ENCODE peak calls at places on chromosome 19, in eight cellular contexts. One of them, this sample, is unnamed.

GRCh38 chr19:39070888-39071287 is 13.3 kb upstream of the ACP7 start:
- DNase-seq in Caco-2: no peak
- DNase-seq in HAP-1: no peak
- DNase-seq in A549: no peak
- DNase-seq in mucosa of descending colon: no peak
- DNase-seq in ovary: no peak
- DNase-seq in Peyer's patch: no peak
- DNase-seq in GM23248: peak; percentile 28
- DNase-seq in this sample: no peak

GRCh38 chr19:44731622-44732021 is 16.9 kb upstream of the BCL3 start:
- DNase-seq in Caco-2: no peak
- DNase-seq in HAP-1: no peak
- DNase-seq in A549: no peak
- DNase-seq in mucosa of descending colon: no peak
- DNase-seq in ovary: no peak
- DNase-seq in Peyer's patch: no peak
- DNase-seq in GM23248: no peak
- DNase-seq in this sample: no peak

GRCh38 chr19:43362179-43362578 is 8.7 kb downstream of the CD177 start:
- DNase-seq in Caco-2: no peak
- DNase-seq in HAP-1: no peak
- DNase-seq in A549: no peak
- DNase-seq in mucosa of descending colon: no peak
- DNase-seq in ovary: no peak
- DNase-seq in Peyer's patch: no peak
- DNase-seq in GM23248: peak; percentile 40
- DNase-seq in this sample: no peak

GRCh38 chr19:24046550-24046949 is 40.4 kb upstream of the ZNF254 start:
- DNase-seq in Caco-2: no peak
- DNase-seq in HAP-1: no peak
- DNase-seq in A549: no peak
- DNase-seq in mucosa of descending colon: no peak
- DNase-seq in ovary: no peak
- DNase-seq in Peyer's patch: no peak
- DNase-seq in GM23248: no peak
- DNase-seq in this sample: no peak

GRCh38 chr19:42440357-42441046 is 2.2 kb downstream of the CXCL17 start:
- DNase-seq in Caco-2: peak; percentile 82
- DNase-seq in HAP-1: peak; percentile 90
- DNase-seq in A549: peak; percentile 95
- DNase-seq in mucosa of descending colon: peak; percentile 88
- DNase-seq in ovary: peak; percentile 47
- DNase-seq in Peyer's patch: peak; percentile 72
- DNase-seq in GM23248: peak; percentile 89
- DNase-seq in this sample: peak; percentile 85

GRCh38 chr19:43780706-43781525 is at the start of gene KCNN4:
- DNase-seq in Caco-2: no peak
- DNase-seq in HAP-1: no peak
- DNase-seq in A549: peak; percentile 77
- DNase-seq in mucosa of descending colon: peak; percentile 84
- DNase-seq in ovary: no peak
- DNase-seq in Peyer's patch: peak; percentile 86
- DNase-seq in GM23248: peak; percentile 85
- DNase-seq in this sample: no peak

GRCh38 chr19:9673912-9674668 is 810 bp downstream of the ZNF562 start:
- DNase-seq in Caco-2: peak; percentile 4
- DNase-seq in HAP-1: no peak
- DNase-seq in A549: no peak
- DNase-seq in mucosa of descending colon: no peak
- DNase-seq in ovary: no peak
- DNase-seq in Peyer's patch: no peak
- DNase-seq in GM23248: peak; percentile 34
- DNase-seq in this sample: no peak

GRCh38 chr19:40797166-40797962 is 1.6 kb upstream of the EGLN2 start:
- DNase-seq in Caco-2: no peak
- DNase-seq in HAP-1: no peak
- DNase-seq in A549: no peak
- DNase-seq in mucosa of descending colon: no peak
- DNase-seq in ovary: no peak
- DNase-seq in Peyer's patch: no peak
- DNase-seq in GM23248: no peak
- DNase-seq in this sample: no peak

GRCh38 chr19:4327252-4327876 is 11.3 kb downstream of the STAP2 start:
- DNase-seq in Caco-2: peak; percentile 51
- DNase-seq in HAP-1: peak; percentile 94
- DNase-seq in A549: no peak
- DNase-seq in mucosa of descending colon: peak; percentile 80
- DNase-seq in ovary: peak; percentile 95
- DNase-seq in Peyer's patch: peak; percentile 69
- DNase-seq in GM23248: peak; percentile 73
- DNase-seq in this sample: peak; percentile 94

GRCh38 chr19:30365121-30365800 is 6.9 kb upstream of the ZNF536 start:
- DNase-seq in Caco-2: no peak
- DNase-seq in HAP-1: no peak
- DNase-seq in A549: no peak
- DNase-seq in mucosa of descending colon: no peak
- DNase-seq in ovary: no peak
- DNase-seq in Peyer's patch: no peak
- DNase-seq in GM23248: no peak
- DNase-seq in this sample: no peak

GRCh38 chr19:42115219-42115618 is 17.0 kb downstream of the POU2F2 start:
- DNase-seq in Caco-2: no peak
- DNase-seq in HAP-1: no peak
- DNase-seq in A549: no peak
- DNase-seq in mucosa of descending colon: no peak
- DNase-seq in ovary: no peak
- DNase-seq in Peyer's patch: no peak
- DNase-seq in GM23248: peak; percentile 40
- DNase-seq in this sample: no peak

GRCh38 chr19:48354332-48354992 is 9.3 kb downstream of the TMEM143 start:
- DNase-seq in Caco-2: peak; percentile 95
- DNase-seq in HAP-1: peak; percentile 26
- DNase-seq in A549: peak; percentile 92
- DNase-seq in mucosa of descending colon: no peak
- DNase-seq in ovary: no peak
- DNase-seq in Peyer's patch: no peak
- DNase-seq in GM23248: no peak
- DNase-seq in this sample: no peak

GRCh38 chr19:42497492-42498226 is 30.6 kb downstream of the CEACAM1 start:
- DNase-seq in Caco-2: peak; percentile 81
- DNase-seq in HAP-1: no peak
- DNase-seq in A549: peak; percentile 73
- DNase-seq in mucosa of descending colon: peak; percentile 39
- DNase-seq in ovary: no peak
- DNase-seq in Peyer's patch: no peak
- DNase-seq in GM23248: no peak
- DNase-seq in this sample: no peak

GRCh38 chr19:49786432-49786831 is 19.6 kb downstream of the AP2A1 start:
- DNase-seq in Caco-2: peak; percentile 52
- DNase-seq in HAP-1: peak; percentile 56
- DNase-seq in A549: peak; percentile 70
- DNase-seq in mucosa of descending colon: no peak
- DNase-seq in ovary: no peak
- DNase-seq in Peyer's patch: no peak
- DNase-seq in GM23248: peak; percentile 90
- DNase-seq in this sample: no peak

GRCh38 chr19:38649305-38650179 is 2.1 kb downstream of the ACTN4 start:
- DNase-seq in Caco-2: no peak
- DNase-seq in HAP-1: no peak
- DNase-seq in A549: peak; percentile 89
- DNase-seq in mucosa of descending colon: peak; percentile 88
- DNase-seq in ovary: no peak
- DNase-seq in Peyer's patch: no peak
- DNase-seq in GM23248: peak; percentile 49
- DNase-seq in this sample: no peak

GRCh38 chr19:51639916-51640315 is 6.7 kb downstream of the SIGLEC14 start:
- DNase-seq in Caco-2: no peak
- DNase-seq in HAP-1: no peak
- DNase-seq in A549: no peak
- DNase-seq in mucosa of descending colon: no peak
- DNase-seq in ovary: no peak
- DNase-seq in Peyer's patch: no peak
- DNase-seq in GM23248: no peak
- DNase-seq in this sample: no peak

GRCh38 chr19:5355076-5355475 is 14.5 kb upstream of the PTPRS start:
- DNase-seq in Caco-2: no peak
- DNase-seq in HAP-1: no peak
- DNase-seq in A549: no peak
- DNase-seq in mucosa of descending colon: no peak
- DNase-seq in ovary: no peak
- DNase-seq in Peyer's patch: no peak
- DNase-seq in GM23248: peak; percentile 15
- DNase-seq in this sample: no peak

GRCh38 chr19:18279516-18280246 is 1.7 kb downstream of the JUND start:
- DNase-seq in Caco-2: peak; percentile 94
- DNase-seq in HAP-1: peak; percentile 96
- DNase-seq in A549: peak; percentile 65
- DNase-seq in mucosa of descending colon: peak; percentile 94
- DNase-seq in ovary: peak; percentile 93
- DNase-seq in Peyer's patch: peak; percentile 92
- DNase-seq in GM23248: peak; percentile 97
- DNase-seq in this sample: peak; percentile 99

GRCh38 chr19:903266-903797 is 9.7 kb downstream of the R3HDM4 start:
- DNase-seq in Caco-2: no peak
- DNase-seq in HAP-1: no peak
- DNase-seq in A549: no peak
- DNase-seq in mucosa of descending colon: no peak
- DNase-seq in ovary: peak; percentile 32
- DNase-seq in Peyer's patch: no peak
- DNase-seq in GM23248: no peak
- DNase-seq in this sample: peak; percentile 81

GRCh38 chr19:35178701-35179100 is 24.2 kb downstream of the FXYD5 start:
- DNase-seq in Caco-2: no peak
- DNase-seq in HAP-1: no peak
- DNase-seq in A549: no peak
- DNase-seq in mucosa of descending colon: no peak
- DNase-seq in ovary: no peak
- DNase-seq in Peyer's patch: no peak
- DNase-seq in GM23248: peak; percentile 41
- DNase-seq in this sample: no peak

GRCh38 chr19:35177377-35178274 is 23.1 kb downstream of the FXYD5 start:
- DNase-seq in Caco-2: no peak
- DNase-seq in HAP-1: no peak
- DNase-seq in A549: no peak
- DNase-seq in mucosa of descending colon: no peak
- DNase-seq in ovary: no peak
- DNase-seq in Peyer's patch: no peak
- DNase-seq in GM23248: no peak
- DNase-seq in this sample: no peak

GRCh38 chr19:35181387-35181786 is 26.9 kb downstream of the FXYD5 start:
- DNase-seq in Caco-2: no peak
- DNase-seq in HAP-1: no peak
- DNase-seq in A549: no peak
- DNase-seq in mucosa of descending colon: no peak
- DNase-seq in ovary: no peak
- DNase-seq in Peyer's patch: no peak
- DNase-seq in GM23248: no peak
- DNase-seq in this sample: no peak

GRCh38 chr19:35176183-35176570 is 21.6 kb downstream of the FXYD5 start:
- DNase-seq in Caco-2: no peak
- DNase-seq in HAP-1: no peak
- DNase-seq in A549: no peak
- DNase-seq in mucosa of descending colon: no peak
- DNase-seq in ovary: no peak
- DNase-seq in Peyer's patch: no peak
- DNase-seq in GM23248: no peak
- DNase-seq in this sample: no peak

DNA sequence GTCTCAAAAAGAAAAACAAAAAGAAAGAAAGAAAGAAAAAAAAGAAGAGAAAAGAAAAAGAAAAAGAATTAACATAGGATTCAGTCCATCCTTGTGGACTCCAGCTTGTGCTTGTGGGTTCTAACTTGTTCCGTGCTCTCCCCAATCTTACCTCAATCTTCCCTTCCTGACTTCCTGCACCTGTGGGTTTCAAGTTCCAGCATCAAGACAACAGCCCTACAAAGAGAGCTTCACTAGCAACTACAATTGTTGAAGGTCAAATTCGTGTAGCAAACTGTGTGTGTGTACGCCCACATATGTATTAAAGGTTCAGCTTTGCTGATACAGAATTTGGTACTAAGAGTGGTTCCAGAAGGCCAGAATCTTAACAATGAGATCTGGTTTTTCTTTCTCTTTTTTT is 25.3 kb downstream of the FXYD5 start:
- DNase-seq in Caco-2: no peak
- DNase-seq in HAP-1: no peak
- DNase-seq in A549: no peak
- DNase-seq in mucosa of descending colon: no peak
- DNase-seq in ovary: no peak
- DNase-seq in Peyer's patch: no peak
- DNase-seq in GM23248: no peak
- DNase-seq in this sample: no peak
- H3K9me3 ChIP-seq in Caco-2: peaks cover 14% of the 10 kb centered on the region
- H3K9me3 ChIP-seq in HAP-1: no peaks in the 10 kb centered on the region
- H3K9me3 ChIP-seq in A549: peaks cover 20% of the 10 kb centered on the region
- H3K9me3 ChIP-seq in mucosa of descending colon: no peaks in the 10 kb centered on the region
- H3K9me3 ChIP-seq in ovary: peaks cover 8% of the 10 kb centered on the region
- H3K9me3 ChIP-seq in Peyer's patch: no peaks in the 10 kb centered on the region
- H3K9me3 ChIP-seq in GM23248: no peaks in the 10 kb centered on the region
- H3K9me3 ChIP-seq in this sample: no peaks in the 10 kb centered on the region

GRCh38 chr19:15977193-15977592 is 28.4 kb downstream of the OR10H4 start:
- DNase-seq in Caco-2: no peak
- DNase-seq in HAP-1: no peak
- DNase-seq in A549: no peak
- DNase-seq in mucosa of descending colon: no peak
- DNase-seq in ovary: no peak
- DNase-seq in Peyer's patch: no peak
- DNase-seq in GM23248: no peak
- DNase-seq in this sample: no peak
- H3K9me3 ChIP-seq in Caco-2: peaks cover 12% of the 10 kb centered on the region
- H3K9me3 ChIP-seq in HAP-1: no peaks in the 10 kb centered on the region
- H3K9me3 ChIP-seq in A549: no peaks in the 10 kb centered on the region
- H3K9me3 ChIP-seq in mucosa of descending colon: no peaks in the 10 kb centered on the region
- H3K9me3 ChIP-seq in ovary: no peaks in the 10 kb centered on the region
- H3K9me3 ChIP-seq in Peyer's patch: no peaks in the 10 kb centered on the region
- H3K9me3 ChIP-seq in GM23248: no peaks in the 10 kb centered on the region
- H3K9me3 ChIP-seq in this sample: peaks cover 4% of the 10 kb centered on the region

GRCh38 chr19:11787536-11787935 is 10.8 kb upstream of the ZNF491 start:
- DNase-seq in Caco-2: no peak
- DNase-seq in HAP-1: no peak
- DNase-seq in A549: no peak
- DNase-seq in mucosa of descending colon: no peak
- DNase-seq in ovary: no peak
- DNase-seq in Peyer's patch: no peak
- DNase-seq in GM23248: no peak
- DNase-seq in this sample: no peak
- H3K9me3 ChIP-seq in Caco-2: peaks cover 26% of the 10 kb centered on the region
- H3K9me3 ChIP-seq in HAP-1: peaks cover 14% of the 10 kb centered on the region
- H3K9me3 ChIP-seq in A549: no peaks in the 10 kb centered on the region
- H3K9me3 ChIP-seq in mucosa of descending colon: peaks cover 61% of the 10 kb centered on the region
- H3K9me3 ChIP-seq in ovary: peaks cover 5% of the 10 kb centered on the region
- H3K9me3 ChIP-seq in Peyer's patch: peaks cover 6% of the 10 kb centered on the region
- H3K9me3 ChIP-seq in GM23248: peaks cover 6% of the 10 kb centered on the region
- H3K9me3 ChIP-seq in this sample: peaks cover 22% of the 10 kb centered on the region

DNA sequence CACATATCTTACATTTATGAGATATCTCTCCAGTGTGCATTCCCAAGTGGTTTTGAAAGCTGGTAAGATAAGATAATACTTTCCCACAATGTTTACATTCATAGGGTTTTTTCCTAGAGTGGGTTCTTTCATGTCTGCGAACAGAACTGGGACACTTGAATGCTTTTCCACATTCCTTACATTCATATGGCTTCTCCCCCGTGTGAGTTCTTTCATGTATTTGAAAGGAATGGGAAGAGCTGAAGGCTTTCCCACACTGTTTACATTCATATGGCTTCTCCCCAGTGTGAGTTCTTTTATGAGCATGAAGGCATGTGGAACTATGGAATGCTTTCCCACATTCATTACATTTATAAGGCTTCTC is 19.7 kb downstream of the ZNF433 start:
- DNase-seq in Caco-2: no peak
- DNase-seq in HAP-1: no peak
- DNase-seq in A549: no peak
- DNase-seq in mucosa of descending colon: no peak
- DNase-seq in ovary: no peak
- DNase-seq in Peyer's patch: no peak
- DNase-seq in GM23248: no peak
- DNase-seq in this sample: no peak
- H3K9me3 ChIP-seq in Caco-2: peaks cover 26% of the 10 kb centered on the region
- H3K9me3 ChIP-seq in HAP-1: peaks cover 2% of the 10 kb centered on the region
- H3K9me3 ChIP-seq in A549: peaks cover 12% of the 10 kb centered on the region
- H3K9me3 ChIP-seq in mucosa of descending colon: peaks cover 99% of the 10 kb centered on the region
- H3K9me3 ChIP-seq in ovary: peaks cover 51% of the 10 kb centered on the region
- H3K9me3 ChIP-seq in Peyer's patch: peaks cover 10% of the 10 kb centered on the region
- H3K9me3 ChIP-seq in GM23248: peaks cover 9% of the 10 kb centered on the region
- H3K9me3 ChIP-seq in this sample: peaks cover 42% of the 10 kb centered on the region

This sample was measured in neural progenitor cell.